ENCODE peak calls at places on chromosomes 4 and X, in six cellular contexts. B, X, O, D, M and F are unnamed samples.

GRCh38 chr4:188372051-188372450 is 232.8 kb downstream of the TRIML1 start:
- DNase-seq in O (no peak), M (no peak), B (peak), X (peak), D (no peak), F (peak)

GRCh38 chrX:20639115-20639514 is 372.4 kb upstream of the RPS6KA3 start:
- DNase-seq in X (no peak), B (no peak), M (no peak), O (no peak), D (no peak), F (no peak)

GRCh38 chr4:127410644-127411043 is 222.1 kb upstream of the INTU start:
- DNase-seq in B (no peak), O (no peak), D (no peak), M (no peak), X (no peak), F (no peak)

GRCh38 chr4:137638934-137639333 is 106.6 kb upstream of the PCDH18 start:
- DNase-seq in B (no peak), X (no peak), O (no peak), D (no peak), M (no peak), F (no peak)

GRCh38 chrX:51420610-51421009 is 75.8 kb downstream of the NUDT11 start:
- DNase-seq in D (peak), B (peak), O (peak), X (peak), M (no peak), F (peak)

GRCh38 chr4:184528713-184529112 is 54.4 kb upstream of the IRF2 start:
- DNase-seq in O (no peak), B (no peak), D (no peak), X (no peak), M (no peak), F (no peak)

GRCh38 chr4:13700196-13701140 is 72.9 kb upstream of the BOD1L1 start:
- DNase-seq in M (no peak), B (peak), X (peak), D (no peak), O (peak), F (peak)

GRCh38 chrX:130758072-130758471 is 144.9 kb downstream of the ENOX2 start:
- DNase-seq in B (no peak), M (no peak), O (no peak), X (no peak), D (no peak), F (no peak)

GRCh38 chr4:145420595-145421214 is 60.9 kb upstream of the SMAD1 start:
- DNase-seq in O (no peak), M (no peak), X (no peak), B (no peak), D (no peak), F (no peak)

GRCh38 chr4:113657834-113658233 is 103.7 kb downstream of the CAMK2D start:
- DNase-seq in O (peak), X (peak), B (peak), D (no peak), M (no peak), F (peak)

GRCh38 chr4:107044170-107044569 is 8.1 kb upstream of the DKK2 start:
- DNase-seq in M (no peak), D (no peak), B (no peak), O (peak), X (no peak), F (peak)

GRCh38 chrX:40922307-40922706 is 162.9 kb upstream of the USP9X start:
- DNase-seq in O (peak), M (no peak), D (peak), X (peak), B (no peak), F (peak)

GRCh38 chr4:87824352-87824751 is 8.4 kb upstream of the MEPE start:
- DNase-seq in D (no peak), M (no peak), B (no peak), O (no peak), X (no peak), F (no peak)

GRCh38 chr4:150375025-150375424 is 206.9 kb upstream of the MAB21L2 start:
- DNase-seq in B (no peak), M (no peak), X (no peak), D (no peak), O (no peak), F (no peak)

GRCh38 chr4:8912089-8912455 is 40.4 kb upstream of the HMX1 start:
- DNase-seq in M (no peak), D (no peak), X (no peak), B (no peak), O (no peak), F (no peak)

GRCh38 chrX:25020391-25021131 is 4.8 kb upstream of the ARX start:
- DNase-seq in X (no peak), B (no peak), D (peak), M (no peak), O (no peak), F (no peak)

GRCh38 chrX:108224727-108225455 is 133.3 kb downstream of the ATG4A start:
- DNase-seq in X (no peak), M (no peak), O (peak), B (no peak), D (peak), F (peak)

GRCh38 chr4:60992037-60992436 is 208.1 kb upstream of the ADGRL3 start:
- DNase-seq in B (no peak), O (no peak), M (no peak), X (peak), D (no peak), F (peak)

GRCh38 chr4:132276989-132277388 is 872.1 kb upstream of the PCDH10 start:
- DNase-seq in D (no peak), B (no peak), X (no peak), O (no peak), M (no peak), F (no peak)

GRCh38 chrX:25337841-25338240 is 322.1 kb upstream of the ARX start:
- DNase-seq in D (no peak), B (no peak), X (no peak), M (no peak), O (no peak), F (no peak)

GRCh38 chrX:96372313-96373046 is 312.2 kb upstream of the DIAPH2 start:
- DNase-seq in O (peak), D (peak), M (no peak), B (peak), X (peak), F (peak)

GRCh38 chrX:114046695-114047279 is 537.1 kb upstream of the HTR2C start:
- DNase-seq in O (no peak), B (no peak), D (no peak), X (no peak), M (no peak), F (no peak)

GRCh38 chr4:121140712-121141111 is 23.4 kb downstream of the TNIP3 start:
- DNase-seq in X (no peak), D (no peak), M (no peak), B (peak), O (peak), F (peak)

GRCh38 chrX:97594825-97595224 is 711.1 kb downstream of the RPA4 start:
- DNase-seq in X (no peak), D (no peak), B (no peak), M (no peak), O (no peak), F (no peak)

DNA sequence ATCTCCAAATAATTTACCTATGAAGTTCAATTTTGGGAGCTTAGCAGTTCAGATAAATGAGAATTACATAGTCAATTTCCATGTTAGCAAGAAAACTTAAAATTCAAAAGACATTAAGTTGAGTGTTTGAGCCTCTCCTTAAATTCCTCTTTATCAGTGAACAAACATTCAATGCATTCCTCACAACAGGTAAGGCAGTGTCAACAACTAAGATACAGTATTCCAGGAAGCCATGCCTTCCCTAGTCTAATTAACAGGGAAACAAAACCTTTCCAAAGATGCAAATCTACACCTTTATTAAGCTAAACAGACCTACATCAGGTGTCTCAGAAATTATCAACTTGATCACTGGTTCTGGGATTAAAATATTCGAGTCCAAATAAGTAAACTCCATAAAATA is 3.7 kb downstream of the SH3RF1 start:
- DNase-seq in M (no peak), B (no peak), X (no peak), O (no peak), D (no peak), F (no peak)
- H3K4me3 ChIP-seq in M (no peak), B (peak), X (peak), O (peak), D (no peak), F (peak)

DNA sequence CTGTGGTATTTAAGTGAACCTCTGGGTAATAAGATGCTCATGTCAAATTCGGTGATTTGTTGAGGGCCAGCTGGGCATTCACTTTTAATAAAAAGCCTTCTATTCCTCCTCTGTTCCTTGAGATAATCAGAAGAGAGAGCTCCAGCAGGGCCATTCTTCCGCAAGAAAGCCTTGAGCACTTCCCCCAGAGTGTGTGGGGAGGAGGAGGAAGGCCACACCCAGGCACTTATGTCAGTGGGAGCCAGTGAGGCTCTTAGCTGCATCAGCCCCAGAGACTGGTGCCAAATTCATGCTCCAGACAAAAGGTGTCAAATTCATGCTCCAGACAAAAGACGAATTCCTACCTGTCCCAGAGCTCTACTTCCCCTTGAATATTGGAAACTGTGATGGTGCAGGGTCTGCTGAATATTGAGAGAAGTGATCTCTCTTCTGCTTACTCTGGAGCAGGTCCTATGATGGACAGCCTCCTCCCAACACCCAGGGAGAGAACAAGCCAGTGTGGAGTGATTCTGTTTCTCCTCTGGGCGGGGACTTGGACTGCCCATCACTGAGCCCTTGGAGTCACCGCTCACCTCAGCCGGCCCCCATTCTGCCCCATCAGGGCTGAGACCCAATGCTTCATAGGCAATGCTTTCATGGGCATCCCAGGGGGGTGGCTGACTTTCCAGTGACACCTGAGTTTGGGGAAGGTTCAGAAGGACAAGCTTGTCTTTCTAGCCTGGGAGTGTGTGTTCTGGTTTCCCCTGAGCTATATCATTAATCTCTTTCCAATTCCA is 68.2 kb downstream of the FHDC1 start:
- DNase-seq in X (no peak), M (no peak), B (no peak), O (no peak), D (no peak), F (no peak)
- H3K4me3 ChIP-seq in X (no peak), M (no peak), B (no peak), O (no peak), D (no peak), F (no peak)

GRCh38 chrX:2819345-2820130 is 9.2 kb upstream of the GYG2 start:
- DNase-seq in B (no peak), M (no peak), O (peak), D (peak), X (peak), F (peak)
- H3K4me3 ChIP-seq in B (no peak), M (no peak), O (no peak), D (no peak), X (no peak), F (no peak)

GRCh38 chr4:18319456-18319855 is 297.9 kb upstream of the LCORL start:
- DNase-seq in B (no peak), O (no peak), X (no peak), M (no peak), D (no peak), F (no peak)
- H3K4me3 ChIP-seq in B (no peak), O (no peak), X (no peak), M (no peak), D (no peak), F (peak)

GRCh38 chrX:74924449-74925209 is 623 bp downstream of the NEXMIF start:
- DNase-seq in X (peak), B (no peak), M (no peak), O (no peak), D (peak), F (peak)
- H3K4me3 ChIP-seq in X (peak), B (peak), M (peak), O (peak), D (peak), F (peak)

GRCh38 chr4:89834486-89835209 is 2.3 kb downstream of the SNCA start:
- DNase-seq in B (no peak), X (no peak), M (no peak), O (no peak), D (no peak), F (no peak)

GRCh38 chr4:89836897-89837384 is at the start of gene SNCA:
- DNase-seq in D (peak), M (no peak), B (peak), O (no peak), X (peak), F (peak)

GRCh38 chr4:89835413-89835812 is 1.5 kb downstream of the SNCA start:
- DNase-seq in D (no peak), X (no peak), M (no peak), B (no peak), O (no peak), F (no peak)

GRCh38 chr4:89837385-89837995 is 529 bp upstream of the SNCA start:
- DNase-seq in O (no peak), M (no peak), B (peak), X (peak), D (peak), F (peak)

GRCh38 chr4:89836031-89836777 is 757 bp downstream of the SNCA start:
- DNase-seq in M (no peak), D (peak), B (no peak), X (peak), O (no peak), F (peak)
- H3K4me3 ChIP-seq in M (peak), D (peak), B (peak), X (peak), O (no peak), F (peak)

GRCh38 chr4:123449362-123449761 is 52.8 kb downstream of the SPRY1 start:
- DNase-seq in M (no peak), B (no peak), X (no peak), O (no peak), D (no peak), F (no peak)

GRCh38 chr4:123446791-123447474 is 50.3 kb downstream of the SPRY1 start:
- DNase-seq in M (no peak), D (peak), B (no peak), X (no peak), O (no peak), F (no peak)

GRCh38 chr4:123444298-123444731 is 47.7 kb downstream of the SPRY1 start:
- DNase-seq in O (peak), M (no peak), X (no peak), B (peak), D (peak), F (peak)

GRCh38 chr4:123438031-123438430 is 41.4 kb downstream of the SPRY1 start:
- DNase-seq in X (no peak), M (no peak), B (no peak), O (peak), D (no peak), F (peak)

GRCh38 chr4:123443401-123444297 is 47.1 kb downstream of the SPRY1 start:
- DNase-seq in M (no peak), X (no peak), B (no peak), D (no peak), O (no peak), F (peak)
- H3K4me3 ChIP-seq in M (peak), X (no peak), B (no peak), D (no peak), O (no peak), F (peak)

GRCh38 chr4:157587681-157588423 is 367.3 kb downstream of the GRIA2 start:
- DNase-seq in O (no peak), B (no peak), D (no peak), X (no peak), M (no peak), F (no peak)

GRCh38 chr4:157590679-157591078 is 370.2 kb downstream of the GRIA2 start:
- DNase-seq in B (no peak), M (no peak), O (no peak), X (no peak), D (no peak), F (no peak)
- H3K4me3 ChIP-seq in B (no peak), M (no peak), O (no peak), X (no peak), D (no peak), F (no peak)

GRCh38 chr4:6493668-6494304 is 21.4 kb upstream of the PPP2R2C start:
- DNase-seq in D (peak), X (peak), M (no peak), O (peak), B (no peak), F (peak)

GRCh38 chr4:6491235-6491634 is 18.8 kb upstream of the PPP2R2C start:
- DNase-seq in M (no peak), B (no peak), O (no peak), D (no peak), X (no peak), F (no peak)

GRCh38 chr4:6494431-6495295 is 22.2 kb upstream of the PPP2R2C start:
- DNase-seq in B (no peak), D (no peak), X (no peak), M (no peak), O (no peak), F (no peak)

GRCh38 chr4:6492027-6492590 is 19.7 kb upstream of the PPP2R2C start:
- DNase-seq in X (no peak), M (no peak), O (no peak), D (no peak), B (no peak), F (no peak)

GRCh38 chr4:6492861-6493667 is 20.6 kb upstream of the PPP2R2C start:
- DNase-seq in X (no peak), B (no peak), M (no peak), O (no peak), D (no peak), F (no peak)
- H3K4me3 ChIP-seq in X (no peak), B (no peak), M (peak), O (no peak), D (no peak), F (no peak)

GRCh38 chr4:89263265-89263664 is 44.3 kb downstream of the GPRIN3 start:
- DNase-seq in O (no peak), X (no peak), M (no peak), D (no peak), B (no peak), F (no peak)

GRCh38 chr4:89269267-89269666 is 38.3 kb downstream of the GPRIN3 start:
- DNase-seq in M (no peak), B (no peak), D (no peak), X (no peak), O (no peak), F (no peak)

GRCh38 chr4:89267392-89267791 is 40.2 kb downstream of the GPRIN3 start:
- DNase-seq in M (no peak), X (no peak), B (no peak), D (peak), O (no peak), F (no peak)

GRCh38 chr4:89268572-89269180 is 38.9 kb downstream of the GPRIN3 start:
- DNase-seq in D (no peak), B (no peak), X (no peak), O (no peak), M (no peak), F (no peak)

DNA sequence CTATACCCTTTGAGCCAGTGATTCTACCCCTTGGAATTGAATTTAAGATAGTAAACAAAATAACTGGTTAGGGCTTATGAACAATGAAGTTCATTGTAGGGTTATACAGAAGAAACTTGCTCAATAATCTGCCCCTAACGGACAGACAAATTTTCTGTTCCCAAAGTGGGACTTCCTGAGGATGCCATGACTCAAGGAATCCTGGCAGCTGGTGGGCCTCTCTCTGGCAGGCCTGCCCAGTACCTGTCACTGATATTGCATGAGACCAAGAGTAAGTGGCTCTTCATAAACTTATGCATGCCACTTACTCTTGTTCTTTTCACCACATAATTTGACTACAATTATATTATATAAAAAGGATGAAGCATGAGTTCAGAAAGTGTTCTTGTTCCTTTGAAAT is 41.5 kb downstream of the GPRIN3 start:
- DNase-seq in B (no peak), X (no peak), O (no peak), M (no peak), D (no peak), F (no peak)
- H3K4me3 ChIP-seq in B (no peak), X (no peak), O (no peak), M (no peak), D (no peak), F (no peak)